ENCODE peak calls at places on chromosomes 12 and 14, in eight cellular contexts. C is HEK293T; O is left ventricle myocardium inferior; F is osteocyte; U is cardiac fibroblast; R is astrocyte; B is NB4; J is activated CD4-positive, CD25-positive, alpha-beta regulatory T cell treated with anti-CD3 and anti-CD28 coated beads, Interleukin-2, amount 50 U/mL, for 16 hours. S is an unnamed sample.

GRCh38 chr14:59239030-59239429 is 50.6 kb downstream of the DAAM1 start:
- DNase-seq in C (no peak), O (no peak), F (no peak), U (no peak), R (no peak), B (no peak), J (no peak), S (no peak)

GRCh38 chr12:118850244-118850825 is 131.0 kb upstream of the SRRM4 start:
- DNase-seq in C (peak; percentile 54), O (no peak), F (no peak), U (no peak), R (no peak), B (peak; percentile 56), J (no peak), S (no peak)

GRCh38 chr12:5873341-5873919 is 71.6 kb downstream of the ANO2 start:
- DNase-seq in C (no peak), O (no peak), F (no peak), U (no peak), R (no peak), B (no peak), J (no peak), S (no peak)

GRCh38 chr12:122932207-122932606 is 34.1 kb downstream of the ABCB9 start:
- DNase-seq in C (no peak), O (no peak), F (no peak), U (no peak), R (no peak), B (no peak), J (no peak), S (no peak)

GRCh38 chr12:91037301-91037700 is 20.5 kb downstream of the KERA start:
- DNase-seq in C (no peak), O (no peak), F (no peak), U (no peak), R (no peak), B (no peak), J (no peak), S (no peak)

GRCh38 chr12:116673713-116674112 is 64.2 kb downstream of the SPRING1 start:
- DNase-seq in C (no peak), O (no peak), F (no peak), U (no peak), R (no peak), B (peak; percentile 49), J (no peak), S (no peak)

GRCh38 chr14:75711796-75712211 is 50.8 kb downstream of the TTLL5 start:
- DNase-seq in C (no peak), O (peak; percentile 58), F (no peak), U (peak; percentile 84), R (peak; percentile 95), B (no peak), J (no peak), S (peak; percentile 29)

GRCh38 chr14:24144451-24144850 is 2.0 kb downstream of the PSME2 start:
- DNase-seq in C (no peak), O (no peak), F (no peak), U (no peak), R (no peak), B (no peak), J (no peak), S (no peak)

GRCh38 chr12:45426294-45426693 is 210.4 kb downstream of the ANO6 start:
- DNase-seq in C (no peak), O (peak; percentile 19), F (no peak), U (no peak), R (no peak), B (no peak), J (no peak), S (no peak)

GRCh38 chr12:111819191-111820158 is 22.6 kb upstream of the MAPKAPK5 start:
- DNase-seq in C (no peak), O (no peak), F (no peak), U (no peak), R (no peak), B (no peak), J (no peak), S (no peak)

GRCh38 chr14:79091381-79091963 is 921.3 kb downstream of the NRXN3 start:
- DNase-seq in C (no peak), O (no peak), F (no peak), U (no peak), R (no peak), B (no peak), J (no peak), S (no peak)

GRCh38 chr12:71009414-71010142 is 89.0 kb upstream of the PTPRR start:
- DNase-seq in C (no peak), O (no peak), F (no peak), U (no peak), R (no peak), B (peak; percentile 5), J (no peak), S (no peak)

GRCh38 chr12:76706099-76706498 is 57.8 kb upstream of the ZDHHC17 start:
- DNase-seq in C (no peak), O (no peak), F (no peak), U (peak; percentile 16), R (peak; percentile 27), B (peak; percentile 46), J (no peak), S (no peak)

GRCh38 chr14:75042040-75042439 is 9.2 kb downstream of the MLH3 start:
- DNase-seq in C (no peak), O (no peak), F (no peak), U (no peak), R (peak; percentile 51), B (no peak), J (no peak), S (no peak)

GRCh38 chr12:38904932-38905479 is 385 bp downstream of the CPNE8 start:
- DNase-seq in C (peak; percentile 77), O (peak; percentile 85), F (peak; percentile 85), U (peak; percentile 85), R (peak; percentile 72), B (peak; percentile 14), J (no peak), S (peak; percentile 75)

GRCh38 chr14:104078031-104078455 is 7.5 kb upstream of the ASPG start:
- DNase-seq in C (peak; percentile 91), O (peak; percentile 83), F (peak; percentile 94), U (peak; percentile 89), R (peak; percentile 60), B (peak; percentile 86), J (peak; percentile 73), S (peak; percentile 91)

GRCh38 chr14:94372021-94372605 is 16.3 kb downstream of the SERPINA1 start:
- DNase-seq in C (no peak), O (no peak), F (no peak), U (no peak), R (no peak), B (no peak), J (no peak), S (no peak)

GRCh38 chr14:91254456-91254855 is 10.0 kb upstream of the GPR68 start:
- DNase-seq in C (no peak), O (no peak), F (no peak), U (no peak), R (no peak), B (peak; percentile 71), J (no peak), S (no peak)

GRCh38 chr14:33777651-33778050 is 173.2 kb downstream of the EGLN3 start:
- DNase-seq in C (no peak), O (no peak), F (no peak), U (no peak), R (no peak), B (no peak), J (no peak), S (no peak)

GRCh38 chr14:23483216-23483854 is 13.8 kb downstream of the NGDN start:
- DNase-seq in C (peak; percentile 77), O (no peak), F (no peak), U (peak; percentile 23), R (no peak), B (peak; percentile 13), J (no peak), S (peak; percentile 15)

GRCh38 chr14:37230551-37231194 is 32.9 kb downstream of the MIPOL1 start:
- DNase-seq in C (peak; percentile 39), O (no peak), F (no peak), U (peak; percentile 75), R (peak; percentile 40), B (peak; percentile 66), J (no peak), S (peak; percentile 19)

GRCh38 chr14:74407801-74408154 is 18.2 kb downstream of the SYNDIG1L start:
- DNase-seq in C (no peak), O (no peak), F (no peak), U (no peak), R (no peak), B (no peak), J (no peak), S (no peak)

GRCh38 chr12:72083096-72083825 is 144.6 kb downstream of the TPH2 start:
- DNase-seq in C (no peak), O (no peak), F (no peak), U (no peak), R (no peak), B (no peak), J (no peak), S (no peak)

GRCh38 chr12:3724096-3724805 is 28.7 kb downstream of the CRACR2A start:
- DNase-seq in C (no peak), O (no peak), F (peak; percentile 56), U (no peak), R (no peak), B (no peak), J (no peak), S (no peak)

GRCh38 chr14:55752580-55753365 is 172.8 kb downstream of the KTN1 start:
- DNase-seq in C (no peak), O (no peak), F (no peak), U (peak; percentile 82), R (peak; percentile 65), B (no peak), J (no peak), S (peak; percentile 8)

GRCh38 chr12:107775093-107775721 is 703 bp downstream of the ASCL4 start:
- DNase-seq in C (peak; percentile 73), O (no peak), F (no peak), U (no peak), R (no peak), B (no peak), J (no peak), S (no peak)

GRCh38 chr14:22549981-22550670 is 38.9 kb downstream of the DAD1 start:
- DNase-seq in C (no peak), O (no peak), F (no peak), U (peak; percentile 42), R (peak; percentile 74), B (peak; percentile 92), J (peak; percentile 54), S (no peak)

GRCh38 chr14:71739273-71739990 is 192.8 kb upstream of the RGS6 start:
- DNase-seq in C (no peak), O (no peak), F (no peak), U (peak; percentile 21), R (no peak), B (peak; percentile 19), J (no peak), S (no peak)

GRCh38 chr12:45174595-45174994 is 41.3 kb upstream of the ANO6 start:
- DNase-seq in C (no peak), O (no peak), F (no peak), U (no peak), R (no peak), B (no peak), J (no peak), S (no peak)

GRCh38 chr12:29519585-29520182 is 22.2 kb upstream of the OVCH1 start:
- DNase-seq in C (peak; percentile 21), O (no peak), F (no peak), U (peak; percentile 79), R (peak; percentile 17), B (peak; percentile 79), J (no peak), S (peak; percentile 4)

S was measured in hepatic stellate cell.